ENCODE peak calls at places on chromosomes 12 and 14, in nine cellular contexts. One of them, this sample, is unnamed.

GRCh38 chr14:25090716-25091454 is 40.9 kb upstream of the STXBP6 start:
- DNase-seq in tibial nerve: no peak
- DNase-seq in ovary: no peak
- DNase-seq in heart right ventricle: no peak
- DNase-seq in foreskin keratinocyte: peak; percentile 75
- DNase-seq in A549: peak; percentile 13
- DNase-seq in CD4-positive, alpha-beta T cell: no peak
- DNase-seq in neural progenitor cell: no peak
- DNase-seq in HCT116: no peak
- DNase-seq in this sample: peak; percentile 55

GRCh38 chr12:49515266-49515665 is 23.6 kb upstream of the KCNH3 start:
- DNase-seq in tibial nerve: no peak
- DNase-seq in ovary: no peak
- DNase-seq in heart right ventricle: no peak
- DNase-seq in foreskin keratinocyte: peak; percentile 56
- DNase-seq in A549: peak; percentile 64
- DNase-seq in CD4-positive, alpha-beta T cell: no peak
- DNase-seq in neural progenitor cell: no peak
- DNase-seq in HCT116: no peak
- DNase-seq in this sample: no peak

GRCh38 chr14:73833530-73834257 is 17.9 kb upstream of the PTGR2 start:
- DNase-seq in tibial nerve: no peak
- DNase-seq in ovary: peak; percentile 62
- DNase-seq in heart right ventricle: peak; percentile 46
- DNase-seq in foreskin keratinocyte: no peak
- DNase-seq in A549: peak; percentile 47
- DNase-seq in CD4-positive, alpha-beta T cell: no peak
- DNase-seq in neural progenitor cell: peak; percentile 23
- DNase-seq in HCT116: no peak
- DNase-seq in this sample: no peak

GRCh38 chr14:61761557-61761956 is 663 bp upstream of the SNAPC1 start:
- DNase-seq in tibial nerve: no peak
- DNase-seq in ovary: no peak
- DNase-seq in heart right ventricle: no peak
- DNase-seq in foreskin keratinocyte: no peak
- DNase-seq in A549: no peak
- DNase-seq in CD4-positive, alpha-beta T cell: no peak
- DNase-seq in neural progenitor cell: no peak
- DNase-seq in HCT116: no peak
- DNase-seq in this sample: no peak

GRCh38 chr14:27672047-27672446 is 1074.2 kb upstream of the NOVA1 start:
- DNase-seq in tibial nerve: no peak
- DNase-seq in ovary: no peak
- DNase-seq in heart right ventricle: no peak
- DNase-seq in foreskin keratinocyte: no peak
- DNase-seq in A549: no peak
- DNase-seq in CD4-positive, alpha-beta T cell: no peak
- DNase-seq in neural progenitor cell: no peak
- DNase-seq in HCT116: no peak
- DNase-seq in this sample: no peak

GRCh38 chr12:50685641-50686040 is 78.3 kb upstream of the ATF1 start:
- DNase-seq in tibial nerve: no peak
- DNase-seq in ovary: no peak
- DNase-seq in heart right ventricle: no peak
- DNase-seq in foreskin keratinocyte: no peak
- DNase-seq in A549: no peak
- DNase-seq in CD4-positive, alpha-beta T cell: no peak
- DNase-seq in neural progenitor cell: no peak
- DNase-seq in HCT116: no peak
- DNase-seq in this sample: no peak

GRCh38 chr14:77790566-77791224 is 9.2 kb upstream of the ADCK1 start:
- DNase-seq in tibial nerve: no peak
- DNase-seq in ovary: no peak
- DNase-seq in heart right ventricle: no peak
- DNase-seq in foreskin keratinocyte: peak; percentile 68
- DNase-seq in A549: no peak
- DNase-seq in CD4-positive, alpha-beta T cell: no peak
- DNase-seq in neural progenitor cell: no peak
- DNase-seq in HCT116: no peak
- DNase-seq in this sample: no peak

GRCh38 chr12:124332068-124332672 is 37.3 kb downstream of the RFLNA start:
- DNase-seq in tibial nerve: no peak
- DNase-seq in ovary: no peak
- DNase-seq in heart right ventricle: no peak
- DNase-seq in foreskin keratinocyte: no peak
- DNase-seq in A549: peak; percentile 56
- DNase-seq in CD4-positive, alpha-beta T cell: no peak
- DNase-seq in neural progenitor cell: no peak
- DNase-seq in HCT116: no peak
- DNase-seq in this sample: no peak

GRCh38 chr12:56687225-56688128 is 607 bp downstream of the PTGES3 start:
- DNase-seq in tibial nerve: peak; percentile 31
- DNase-seq in ovary: peak; percentile 71
- DNase-seq in heart right ventricle: peak; percentile 45
- DNase-seq in foreskin keratinocyte: no peak
- DNase-seq in A549: peak; percentile 58
- DNase-seq in CD4-positive, alpha-beta T cell: peak; percentile 60
- DNase-seq in neural progenitor cell: peak; percentile 48
- DNase-seq in HCT116: no peak
- DNase-seq in this sample: no peak

GRCh38 chr14:37623552-37623951 is 28.1 kb downstream of the TTC6 start:
- DNase-seq in tibial nerve: no peak
- DNase-seq in ovary: no peak
- DNase-seq in heart right ventricle: no peak
- DNase-seq in foreskin keratinocyte: peak; percentile 96
- DNase-seq in A549: peak; percentile 45
- DNase-seq in CD4-positive, alpha-beta T cell: no peak
- DNase-seq in neural progenitor cell: no peak
- DNase-seq in HCT116: peak; percentile 1
- DNase-seq in this sample: peak; percentile 94

GRCh38 chr12:108803428-108804105 is 53.8 kb downstream of the SSH1 start:
- DNase-seq in tibial nerve: peak; percentile 76
- DNase-seq in ovary: peak; percentile 62
- DNase-seq in heart right ventricle: peak; percentile 91
- DNase-seq in foreskin keratinocyte: peak; percentile 74
- DNase-seq in A549: peak; percentile 85
- DNase-seq in CD4-positive, alpha-beta T cell: peak; percentile 45
- DNase-seq in neural progenitor cell: peak; percentile 84
- DNase-seq in HCT116: peak; percentile 69
- DNase-seq in this sample: no peak

GRCh38 chr12:115132145-115132544 is 448.2 kb upstream of the TBX3 start:
- DNase-seq in tibial nerve: no peak
- DNase-seq in ovary: no peak
- DNase-seq in heart right ventricle: no peak
- DNase-seq in foreskin keratinocyte: peak; percentile 81
- DNase-seq in A549: no peak
- DNase-seq in CD4-positive, alpha-beta T cell: no peak
- DNase-seq in neural progenitor cell: no peak
- DNase-seq in HCT116: no peak
- DNase-seq in this sample: no peak

GRCh38 chr14:102878970-102879460 is 43.4 kb upstream of the AMN start:
- DNase-seq in tibial nerve: no peak
- DNase-seq in ovary: no peak
- DNase-seq in heart right ventricle: no peak
- DNase-seq in foreskin keratinocyte: peak; percentile 9
- DNase-seq in A549: peak; percentile 12
- DNase-seq in CD4-positive, alpha-beta T cell: no peak
- DNase-seq in neural progenitor cell: no peak
- DNase-seq in HCT116: no peak
- DNase-seq in this sample: no peak

GRCh38 chr14:70515796-70516195 is 19.0 kb downstream of the ADAM20 start:
- DNase-seq in tibial nerve: no peak
- DNase-seq in ovary: no peak
- DNase-seq in heart right ventricle: no peak
- DNase-seq in foreskin keratinocyte: peak; percentile 37
- DNase-seq in A549: no peak
- DNase-seq in CD4-positive, alpha-beta T cell: no peak
- DNase-seq in neural progenitor cell: no peak
- DNase-seq in HCT116: no peak
- DNase-seq in this sample: no peak

GRCh38 chr12:6392499-6392898 is 8.5 kb downstream of the LTBR start:
- DNase-seq in tibial nerve: no peak
- DNase-seq in ovary: no peak
- DNase-seq in heart right ventricle: no peak
- DNase-seq in foreskin keratinocyte: no peak
- DNase-seq in A549: peak; percentile 89
- DNase-seq in CD4-positive, alpha-beta T cell: no peak
- DNase-seq in neural progenitor cell: no peak
- DNase-seq in HCT116: no peak
- DNase-seq in this sample: no peak

GRCh38 chr14:59484611-59485174 is 376 bp downstream of the JKAMP start:
- DNase-seq in tibial nerve: no peak
- DNase-seq in ovary: no peak
- DNase-seq in heart right ventricle: no peak
- DNase-seq in foreskin keratinocyte: no peak
- DNase-seq in A549: peak; percentile 26
- DNase-seq in CD4-positive, alpha-beta T cell: no peak
- DNase-seq in neural progenitor cell: no peak
- DNase-seq in HCT116: no peak
- DNase-seq in this sample: no peak

GRCh38 chr14:59482471-59483331 is 1.5 kb downstream of the L3HYPDH start:
- DNase-seq in tibial nerve: no peak
- DNase-seq in ovary: no peak
- DNase-seq in heart right ventricle: peak; percentile 38
- DNase-seq in foreskin keratinocyte: peak; percentile 89
- DNase-seq in A549: peak; percentile 83
- DNase-seq in CD4-positive, alpha-beta T cell: no peak
- DNase-seq in neural progenitor cell: no peak
- DNase-seq in HCT116: peak; percentile 60
- DNase-seq in this sample: peak; percentile 70

GRCh38 chr14:59482120-59482434 is 2.1 kb downstream of the L3HYPDH start:
- DNase-seq in tibial nerve: no peak
- DNase-seq in ovary: no peak
- DNase-seq in heart right ventricle: no peak
- DNase-seq in foreskin keratinocyte: no peak
- DNase-seq in A549: no peak
- DNase-seq in CD4-positive, alpha-beta T cell: no peak
- DNase-seq in neural progenitor cell: no peak
- DNase-seq in HCT116: no peak
- DNase-seq in this sample: no peak

GRCh38 chr14:59483819-59484610 is at the start of the genes JKAMP and L3HYPDH:
- DNase-seq in tibial nerve: peak; percentile 96
- DNase-seq in ovary: peak; percentile 98
- DNase-seq in heart right ventricle: peak; percentile 98
- DNase-seq in foreskin keratinocyte: peak; percentile 92
- DNase-seq in A549: peak; percentile 96
- DNase-seq in CD4-positive, alpha-beta T cell: peak; percentile 95
- DNase-seq in neural progenitor cell: peak; percentile 99
- DNase-seq in HCT116: peak; percentile 90
- DNase-seq in this sample: peak; percentile 65

GRCh38 chr14:59483360-59483759 is 848 bp downstream of the L3HYPDH start:
- DNase-seq in tibial nerve: no peak
- DNase-seq in ovary: no peak
- DNase-seq in heart right ventricle: no peak
- DNase-seq in foreskin keratinocyte: no peak
- DNase-seq in A549: peak; percentile 47
- DNase-seq in CD4-positive, alpha-beta T cell: no peak
- DNase-seq in neural progenitor cell: no peak
- DNase-seq in HCT116: peak; percentile 2
- DNase-seq in this sample: no peak
- H3K27ac ChIP-seq in tibial nerve: peak overlapping the region; percentile 97
- H3K27ac ChIP-seq in ovary: peak overlapping the region; percentile 83
- H3K27ac ChIP-seq in heart right ventricle: peak overlapping the region; percentile 97
- H3K27ac ChIP-seq in foreskin keratinocyte: peak overlapping the region; percentile 58
- H3K27ac ChIP-seq in A549: peak overlapping the region; percentile 98
- H3K27ac ChIP-seq in CD4-positive, alpha-beta T cell: no peak overlapping the region
- H3K27ac ChIP-seq in neural progenitor cell: no peak overlapping the region
- H3K27ac ChIP-seq in HCT116: peak overlapping the region; percentile 87
- H3K27ac ChIP-seq in this sample: peak overlapping the region; percentile 85

DNA sequence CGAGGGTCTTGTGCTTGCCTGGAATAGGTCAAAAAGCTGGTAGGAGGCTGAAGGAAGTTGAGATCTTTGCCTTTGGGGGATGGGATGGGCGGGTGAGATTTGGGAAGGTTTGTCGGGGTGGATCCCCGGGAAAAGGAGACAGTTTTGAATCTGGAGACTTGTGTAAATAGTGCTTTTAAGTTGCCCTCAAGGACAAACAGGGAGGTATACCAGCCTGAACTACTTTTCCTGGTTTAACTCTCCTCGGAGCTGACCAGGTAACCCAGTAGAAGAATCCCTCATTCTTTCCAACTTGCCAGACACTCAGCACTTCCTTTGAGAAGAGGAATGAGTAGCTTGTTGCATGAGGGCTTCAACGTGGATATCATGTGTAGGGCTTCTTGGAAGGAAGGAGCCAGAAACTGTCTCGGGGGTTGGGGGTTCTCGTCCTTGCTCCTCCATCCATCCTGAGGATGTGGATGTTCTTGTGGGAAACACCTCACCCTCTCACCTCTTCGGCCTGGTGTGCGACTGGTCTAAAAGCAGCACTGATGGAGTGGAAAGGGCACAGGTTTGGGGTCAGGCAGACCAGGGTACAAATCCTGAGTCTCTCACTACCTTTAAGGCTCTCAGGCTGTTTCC is 1.9 kb downstream of the TEAD4 start:
- DNase-seq in tibial nerve: no peak
- DNase-seq in ovary: no peak
- DNase-seq in heart right ventricle: no peak
- DNase-seq in foreskin keratinocyte: no peak
- DNase-seq in A549: no peak
- DNase-seq in CD4-positive, alpha-beta T cell: no peak
- DNase-seq in neural progenitor cell: no peak
- DNase-seq in HCT116: no peak
- DNase-seq in this sample: no peak
- H3K27ac ChIP-seq in tibial nerve: peak overlapping the region; percentile 65
- H3K27ac ChIP-seq in ovary: no peak overlapping the region
- H3K27ac ChIP-seq in heart right ventricle: peak overlapping the region; percentile 94
- H3K27ac ChIP-seq in foreskin keratinocyte: no peak overlapping the region
- H3K27ac ChIP-seq in A549: peak overlapping the region; percentile 99
- H3K27ac ChIP-seq in CD4-positive, alpha-beta T cell: no peak overlapping the region
- H3K27ac ChIP-seq in neural progenitor cell: no peak overlapping the region
- H3K27ac ChIP-seq in HCT116: peak overlapping the region; percentile 97
- H3K27ac ChIP-seq in this sample: no peak overlapping the region

DNA sequence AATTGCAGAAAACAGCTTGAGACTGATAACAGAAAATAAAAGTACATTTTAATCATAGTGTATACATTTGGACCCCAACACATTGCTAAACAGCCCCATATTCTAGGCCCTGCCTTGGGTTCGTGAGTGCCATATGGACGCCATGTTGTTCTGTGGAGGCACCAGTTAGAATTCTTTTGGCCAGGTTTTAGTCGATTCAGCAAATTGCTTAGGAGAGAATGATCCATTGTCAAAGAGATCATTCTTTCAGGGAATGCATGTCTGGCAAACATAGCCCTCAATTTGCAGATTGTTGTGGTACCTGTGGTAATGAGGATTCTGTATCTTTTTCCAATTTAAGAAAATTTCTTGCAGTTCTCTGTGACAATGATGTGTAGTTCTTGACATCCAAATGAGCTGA is 183.6 kb upstream of the DDHD1 start:
- DNase-seq in tibial nerve: no peak
- DNase-seq in ovary: no peak
- DNase-seq in heart right ventricle: no peak
- DNase-seq in foreskin keratinocyte: no peak
- DNase-seq in A549: no peak
- DNase-seq in CD4-positive, alpha-beta T cell: no peak
- DNase-seq in neural progenitor cell: no peak
- DNase-seq in HCT116: no peak
- DNase-seq in this sample: no peak
- H3K27ac ChIP-seq in tibial nerve: no peak overlapping the region
- H3K27ac ChIP-seq in ovary: no peak overlapping the region
- H3K27ac ChIP-seq in heart right ventricle: no peak overlapping the region
- H3K27ac ChIP-seq in foreskin keratinocyte: no peak overlapping the region
- H3K27ac ChIP-seq in A549: no peak overlapping the region
- H3K27ac ChIP-seq in CD4-positive, alpha-beta T cell: no peak overlapping the region
- H3K27ac ChIP-seq in neural progenitor cell: no peak overlapping the region
- H3K27ac ChIP-seq in HCT116: no peak overlapping the region
- H3K27ac ChIP-seq in this sample: no peak overlapping the region

GRCh38 chr12:170361-171225 is 43.4 kb downstream of the SLC6A12 start:
- DNase-seq in tibial nerve: no peak
- DNase-seq in ovary: no peak
- DNase-seq in heart right ventricle: no peak
- DNase-seq in foreskin keratinocyte: no peak
- DNase-seq in A549: no peak
- DNase-seq in CD4-positive, alpha-beta T cell: no peak
- DNase-seq in neural progenitor cell: peak; percentile 36
- DNase-seq in HCT116: no peak
- DNase-seq in this sample: no peak
- H3K27ac ChIP-seq in tibial nerve: no peak overlapping the region
- H3K27ac ChIP-seq in ovary: no peak overlapping the region
- H3K27ac ChIP-seq in heart right ventricle: no peak overlapping the region
- H3K27ac ChIP-seq in foreskin keratinocyte: no peak overlapping the region
- H3K27ac ChIP-seq in A549: no peak overlapping the region
- H3K27ac ChIP-seq in CD4-positive, alpha-beta T cell: no peak overlapping the region
- H3K27ac ChIP-seq in neural progenitor cell: no peak overlapping the region
- H3K27ac ChIP-seq in HCT116: no peak overlapping the region
- H3K27ac ChIP-seq in this sample: no peak overlapping the region

This sample was measured in epithelial cell of prostate.